ENCODE peak calls at places on chromosomes 2 and 18, in nine cellular contexts. K is effector memory CD4-positive, alpha-beta T cell; O is GM12878; Q is CD8-positive, alpha-beta memory T cell; C is heart right ventricle; P is heart left ventricle; V is lung; D is uterus; W is H1. L is an unnamed sample.

GRCh38 chr2:229089806-229090205 is 181.3 kb downstream of the PID1 start:
- DNase-seq in K (no peak), O (no peak), Q (no peak), C (no peak), P (no peak), V (no peak), D (no peak), W (no peak), L (no peak)

GRCh38 chr2:33264766-33265165 is 211.7 kb upstream of the RASGRP3 start:
- DNase-seq in K (no peak), O (no peak), Q (no peak), C (no peak), P (no peak), V (no peak), D (no peak), W (no peak), L (no peak)

GRCh38 chr2:98374958-98375570 is 28.8 kb downstream of the CNGA3 start:
- DNase-seq in K (no peak), O (no peak), Q (no peak), C (no peak), P (no peak), V (no peak), D (no peak), W (no peak), L (no peak)

GRCh38 chr2:112795720-112796119 is 11.4 kb upstream of the IL1A start:
- DNase-seq in K (no peak), O (no peak), Q (no peak), C (no peak), P (no peak), V (no peak), D (no peak), W (no peak), L (no peak)

GRCh38 chr2:120559401-120559800 is 176.3 kb upstream of the GLI2 start:
- DNase-seq in K (no peak), O (no peak), Q (no peak), C (no peak), P (no peak), V (no peak), D (no peak), W (no peak), L (no peak)

GRCh38 chr18:3269241-3269640 is 7.3 kb downstream of the MYL12B start:
- DNase-seq in K (no peak), O (no peak), Q (no peak), C (no peak), P (no peak), V (no peak), D (no peak), W (no peak), L (no peak)

GRCh38 chr2:138321458-138321857 is 180.1 kb upstream of the SPOPL start:
- DNase-seq in K (no peak), O (no peak), Q (no peak), C (no peak), P (no peak), V (no peak), D (no peak), W (no peak), L (no peak)

GRCh38 chr2:164514491-164514890 is 106.8 kb downstream of the GRB14 start:
- DNase-seq in K (no peak), O (no peak), Q (no peak), C (no peak), P (no peak), V (no peak), D (no peak), W (no peak), L (no peak)

GRCh38 chr18:25759111-25759510 is 331.3 kb downstream of the SS18 start:
- DNase-seq in K (no peak), O (no peak), Q (no peak), C (no peak), P (no peak), V (no peak), D (no peak), W (no peak), L (no peak)

GRCh38 chr2:186551323-186552050 is 38.4 kb upstream of the ITGAV start:
- DNase-seq in K (no peak), O (no peak), Q (no peak), C (no peak), P (no peak), V (no peak), D (no peak), W (no peak), L (no peak)

GRCh38 chr2:68936462-68936861 is 16.2 kb downstream of the GKN2 start:
- DNase-seq in K (no peak), O (no peak), Q (no peak), C (no peak), P (no peak), V (no peak), D (no peak), W (no peak), L (no peak)

GRCh38 chr2:150134223-150134858 is 353.1 kb downstream of the RND3 start:
- DNase-seq in K (no peak), O (no peak), Q (no peak), C (no peak), P (no peak), V (no peak), D (no peak), W (no peak), L (no peak)

GRCh38 chr2:150624001-150624401 is 136.5 kb upstream of the RND3 start:
- DNase-seq in K (no peak), O (peak; percentile 19), Q (no peak), C (no peak), P (no peak), V (no peak), D (no peak), W (no peak), L (no peak)

GRCh38 chr2:98912221-98912851 is 23.7 kb downstream of the CRACDL start:
- DNase-seq in K (no peak), O (no peak), Q (no peak), C (peak; percentile 55), P (peak; percentile 70), V (peak; percentile 48), D (no peak), W (no peak), L (no peak)

GRCh38 chr18:9513971-9514512 is 38.7 kb downstream of the RALBP1 start:
- DNase-seq in K (no peak), O (no peak), Q (no peak), C (no peak), P (no peak), V (no peak), D (no peak), W (no peak), L (no peak)

GRCh38 chr2:145012214-145012670 is 492.3 kb upstream of the ZEB2 start:
- DNase-seq in K (no peak), O (no peak), Q (no peak), C (no peak), P (peak; percentile 43), V (no peak), D (no peak), W (no peak), L (peak; percentile 35)

GRCh38 chr2:28367667-28368416 is 24.8 kb upstream of the FOSL2 start:
- DNase-seq in K (no peak), O (no peak), Q (no peak), C (no peak), P (no peak), V (no peak), D (no peak), W (no peak), L (no peak)

GRCh38 chr2:218745559-218746469 is 35.2 kb downstream of the TTLL4 start:
- DNase-seq in K (no peak), O (no peak), Q (no peak), C (peak; percentile 82), P (peak; percentile 86), V (no peak), D (no peak), W (no peak), L (peak; percentile 81)

GRCh38 chr2:174771631-174772491 is 7.6 kb upstream of the CHRNA1 start:
- DNase-seq in K (no peak), O (no peak), Q (no peak), C (peak; percentile 83), P (peak; percentile 82), V (peak; percentile 69), D (peak; percentile 52), W (peak; percentile 93), L (peak; percentile 77)

GRCh38 chr18:25230658-25231326 is 121.2 kb downstream of the ZNF521 start:
- DNase-seq in K (no peak), O (no peak), Q (no peak), C (peak; percentile 81), P (peak; percentile 85), V (peak; percentile 69), D (peak; percentile 92), W (no peak), L (peak; percentile 75)

DNA sequence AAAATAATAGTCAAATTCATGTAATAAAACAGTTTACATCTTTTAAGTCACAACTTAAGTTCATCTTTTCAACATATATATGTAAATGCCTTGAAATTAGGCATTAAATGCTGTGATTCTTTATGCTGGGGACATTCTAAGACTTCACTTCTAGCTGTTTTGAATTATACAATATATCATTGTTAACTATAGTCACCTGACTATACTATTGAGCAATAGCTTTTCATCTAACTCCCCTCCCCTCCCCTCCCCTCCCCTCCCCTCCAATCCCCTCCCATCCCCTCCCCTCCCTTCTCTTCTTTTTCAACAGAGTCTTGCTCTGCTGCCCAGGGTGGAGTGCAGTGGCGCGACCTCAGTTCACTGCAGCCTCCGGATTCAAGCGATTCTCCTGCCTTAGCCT is 16.2 kb downstream of the GALNT1 start:
- DNase-seq in K (no peak), O (no peak), Q (no peak), C (no peak), P (no peak), V (no peak), D (no peak), W (no peak), L (no peak)
- H3K9me3 ChIP-seq in K (no peaks in the 10 kb centered on the region), O (peaks cover 3% of the 10 kb centered on the region), Q (peaks cover 12% of the 10 kb centered on the region), C (peaks cover 41% of the 10 kb centered on the region), P (peaks cover 34% of the 10 kb centered on the region), V (no peaks in the 10 kb centered on the region), D (no peaks in the 10 kb centered on the region), W (no peaks in the 10 kb centered on the region), L (peaks cover 44% of the 10 kb centered on the region)

DNA sequence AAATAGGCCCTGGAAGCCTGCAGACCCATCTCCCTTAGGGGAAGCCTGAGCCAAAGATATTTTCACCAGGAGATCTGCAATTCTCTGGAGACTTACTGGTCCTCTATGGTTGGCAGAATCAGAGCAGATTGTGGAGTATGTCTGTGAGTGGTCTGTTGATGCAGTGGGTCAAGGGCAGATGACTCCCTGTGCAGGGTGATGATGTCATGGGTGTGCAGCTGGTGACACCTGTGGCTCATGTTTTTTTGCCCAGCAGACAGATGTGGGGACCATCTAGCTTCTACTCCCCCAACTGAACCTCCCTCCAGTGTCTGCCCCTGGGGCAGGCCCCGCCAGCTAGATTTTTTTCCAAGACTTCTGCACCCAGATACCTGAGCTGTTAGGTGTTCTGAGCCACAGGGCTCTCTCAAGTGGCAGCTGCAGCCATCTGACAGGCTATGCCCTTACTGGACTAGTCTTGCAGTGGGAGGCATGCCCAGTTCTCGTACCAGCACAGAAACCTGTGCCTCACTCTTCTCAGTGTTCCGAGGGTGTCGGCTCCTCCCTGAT is 558.7 kb upstream of the LRRTM1 start:
- DNase-seq in K (no peak), O (no peak), Q (no peak), C (no peak), P (no peak), V (no peak), D (no peak), W (no peak), L (no peak)
- H3K27ac ChIP-seq in K (no peak overlapping the region), O (no peak overlapping the region), Q (no peak overlapping the region), C (no peak overlapping the region), P (no peak overlapping the region), V (no peak overlapping the region), D (no peak overlapping the region), W (no peak overlapping the region), L (no peak overlapping the region)

GRCh38 chr2:74094291-74094690 is 53.4 kb downstream of the BOLA3 start:
- DNase-seq in K (no peak), O (no peak), Q (no peak), C (no peak), P (no peak), V (no peak), D (no peak), W (no peak), L (no peak)
- H3K36me3 ChIP-seq in K (peaks cover 58% of the 10 kb centered on the region), O (peaks cover 39% of the 10 kb centered on the region), Q (peaks cover 56% of the 10 kb centered on the region), C (peaks cover 96% of the 10 kb centered on the region), P (peaks cover 72% of the 10 kb centered on the region), V (peaks cover 5% of the 10 kb centered on the region), D (no peaks in the 10 kb centered on the region), W (peaks cover 42% of the 10 kb centered on the region), L (peaks cover 53% of the 10 kb centered on the region)

GRCh38 chr2:213451542-213452256 is 167.4 kb downstream of the SPAG16 start:
- DNase-seq in K (no peak), O (no peak), Q (no peak), C (no peak), P (no peak), V (no peak), D (no peak), W (no peak), L (no peak)
- H3K9me3 ChIP-seq in K (no peaks in the 10 kb centered on the region), O (no peaks in the 10 kb centered on the region), Q (no peaks in the 10 kb centered on the region), C (peaks cover 32% of the 10 kb centered on the region), P (peaks cover 22% of the 10 kb centered on the region), V (no peaks in the 10 kb centered on the region), D (no peaks in the 10 kb centered on the region), W (no peaks in the 10 kb centered on the region), L (peaks cover 35% of the 10 kb centered on the region)